ENCODE peak calls at places on chromosomes 4 and X, in four cellular contexts. One of them, this sample, is unnamed.

GRCh38 chr4:43380093-43380492 is 487.6 kb downstream of the GRXCR1 start:
- DNase-seq in lower leg skin: no peak
- DNase-seq in GM23338: peak; percentile 58
- DNase-seq in stimulated activated naive B cell treated with anti-CD40 and anti-IgM and Interleukin-4, amounts not matched to agents 10 μg/mL and 1 μg/mL and 100 μg/mL, for 72 hours: no peak
- DNase-seq in this sample: no peak

GRCh38 chr4:60443796-60444195 is 756.3 kb upstream of the ADGRL3 start:
- DNase-seq in stimulated activated naive B cell treated with anti-CD40 and anti-IgM and Interleukin-4, amounts not matched to agents 10 μg/mL and 1 μg/mL and 100 μg/mL, for 72 hours: no peak
- DNase-seq in lower leg skin: no peak
- DNase-seq in GM23338: no peak
- DNase-seq in this sample: no peak

GRCh38 chr4:109729155-109729562 is 711 bp downstream of the PLA2G12A start:
- DNase-seq in stimulated activated naive B cell treated with anti-CD40 and anti-IgM and Interleukin-4, amounts not matched to agents 10 μg/mL and 1 μg/mL and 100 μg/mL, for 72 hours: no peak
- DNase-seq in lower leg skin: no peak
- DNase-seq in GM23338: peak; percentile 27
- DNase-seq in this sample: no peak

GRCh38 chr4:8595237-8596087 is 2.9 kb downstream of the CPZ start:
- DNase-seq in lower leg skin: no peak
- DNase-seq in stimulated activated naive B cell treated with anti-CD40 and anti-IgM and Interleukin-4, amounts not matched to agents 10 μg/mL and 1 μg/mL and 100 μg/mL, for 72 hours: no peak
- DNase-seq in GM23338: no peak
- DNase-seq in this sample: no peak

GRCh38 chr4:181952478-181952877 is 290.7 kb upstream of the TENM3 start:
- DNase-seq in lower leg skin: no peak
- DNase-seq in stimulated activated naive B cell treated with anti-CD40 and anti-IgM and Interleukin-4, amounts not matched to agents 10 μg/mL and 1 μg/mL and 100 μg/mL, for 72 hours: no peak
- DNase-seq in GM23338: no peak
- DNase-seq in this sample: no peak

GRCh38 chr4:185286571-185286970 is 77.2 kb downstream of the SNX25 start:
- DNase-seq in GM23338: no peak
- DNase-seq in lower leg skin: no peak
- DNase-seq in stimulated activated naive B cell treated with anti-CD40 and anti-IgM and Interleukin-4, amounts not matched to agents 10 μg/mL and 1 μg/mL and 100 μg/mL, for 72 hours: no peak
- DNase-seq in this sample: no peak

GRCh38 chrX:140767646-140768045 is 58.1 kb downstream of the LINC00632 start:
- DNase-seq in lower leg skin: no peak
- DNase-seq in stimulated activated naive B cell treated with anti-CD40 and anti-IgM and Interleukin-4, amounts not matched to agents 10 μg/mL and 1 μg/mL and 100 μg/mL, for 72 hours: no peak
- DNase-seq in GM23338: no peak
- DNase-seq in this sample: no peak

GRCh38 chr4:40586729-40587128 is 42.9 kb downstream of the RBM47 start:
- DNase-seq in stimulated activated naive B cell treated with anti-CD40 and anti-IgM and Interleukin-4, amounts not matched to agents 10 μg/mL and 1 μg/mL and 100 μg/mL, for 72 hours: no peak
- DNase-seq in lower leg skin: no peak
- DNase-seq in GM23338: no peak
- DNase-seq in this sample: no peak

GRCh38 chrX:31124536-31124935 is 52.7 kb upstream of the FTHL17 start:
- DNase-seq in GM23338: no peak
- DNase-seq in stimulated activated naive B cell treated with anti-CD40 and anti-IgM and Interleukin-4, amounts not matched to agents 10 μg/mL and 1 μg/mL and 100 μg/mL, for 72 hours: no peak
- DNase-seq in lower leg skin: no peak
- DNase-seq in this sample: no peak

GRCh38 chrX:115268421-115268820 is 21.1 kb upstream of the LUZP4 start:
- DNase-seq in GM23338: peak; percentile 57
- DNase-seq in stimulated activated naive B cell treated with anti-CD40 and anti-IgM and Interleukin-4, amounts not matched to agents 10 μg/mL and 1 μg/mL and 100 μg/mL, for 72 hours: no peak
- DNase-seq in lower leg skin: no peak
- DNase-seq in this sample: no peak

GRCh38 chrX:108312938-108313337 is 125.3 kb downstream of the COL4A6 start:
- DNase-seq in lower leg skin: peak; percentile 39
- DNase-seq in stimulated activated naive B cell treated with anti-CD40 and anti-IgM and Interleukin-4, amounts not matched to agents 10 μg/mL and 1 μg/mL and 100 μg/mL, for 72 hours: no peak
- DNase-seq in GM23338: peak; percentile 61
- DNase-seq in this sample: no peak

GRCh38 chr4:68490826-68491457 is 43.7 kb downstream of the TMPRSS11E start:
- DNase-seq in GM23338: no peak
- DNase-seq in lower leg skin: no peak
- DNase-seq in stimulated activated naive B cell treated with anti-CD40 and anti-IgM and Interleukin-4, amounts not matched to agents 10 μg/mL and 1 μg/mL and 100 μg/mL, for 72 hours: no peak
- DNase-seq in this sample: no peak

GRCh38 chr4:138184881-138185280 is 57.3 kb downstream of the SLC7A11 start:
- DNase-seq in lower leg skin: no peak
- DNase-seq in GM23338: no peak
- DNase-seq in stimulated activated naive B cell treated with anti-CD40 and anti-IgM and Interleukin-4, amounts not matched to agents 10 μg/mL and 1 μg/mL and 100 μg/mL, for 72 hours: no peak
- DNase-seq in this sample: no peak

GRCh38 chr4:170047774-170048354 is 21.7 kb upstream of the MFAP3L start:
- DNase-seq in GM23338: peak; percentile 79
- DNase-seq in stimulated activated naive B cell treated with anti-CD40 and anti-IgM and Interleukin-4, amounts not matched to agents 10 μg/mL and 1 μg/mL and 100 μg/mL, for 72 hours: no peak
- DNase-seq in lower leg skin: peak; percentile 31
- DNase-seq in this sample: no peak

GRCh38 chr4:108700358-108700757 is 50.0 kb downstream of the OSTC start:
- DNase-seq in stimulated activated naive B cell treated with anti-CD40 and anti-IgM and Interleukin-4, amounts not matched to agents 10 μg/mL and 1 μg/mL and 100 μg/mL, for 72 hours: no peak
- DNase-seq in GM23338: no peak
- DNase-seq in lower leg skin: no peak
- DNase-seq in this sample: no peak

GRCh38 chr4:85486425-85487101 is 11.6 kb downstream of the ARHGAP24 start:
- DNase-seq in GM23338: no peak
- DNase-seq in stimulated activated naive B cell treated with anti-CD40 and anti-IgM and Interleukin-4, amounts not matched to agents 10 μg/mL and 1 μg/mL and 100 μg/mL, for 72 hours: no peak
- DNase-seq in lower leg skin: no peak
- DNase-seq in this sample: no peak

GRCh38 chr4:152680988-152681731 is 1.4 kb upstream of the TMEM154 start:
- DNase-seq in GM23338: no peak
- DNase-seq in stimulated activated naive B cell treated with anti-CD40 and anti-IgM and Interleukin-4, amounts not matched to agents 10 μg/mL and 1 μg/mL and 100 μg/mL, for 72 hours: no peak
- DNase-seq in lower leg skin: no peak
- DNase-seq in this sample: no peak

GRCh38 chr4:176358083-176358469 is 38.3 kb downstream of the SPCS3 start:
- DNase-seq in stimulated activated naive B cell treated with anti-CD40 and anti-IgM and Interleukin-4, amounts not matched to agents 10 μg/mL and 1 μg/mL and 100 μg/mL, for 72 hours: no peak
- DNase-seq in lower leg skin: no peak
- DNase-seq in GM23338: no peak
- DNase-seq in this sample: no peak

GRCh38 chr4:153748378-153748777 is 11.4 kb downstream of the RNF175 start:
- DNase-seq in stimulated activated naive B cell treated with anti-CD40 and anti-IgM and Interleukin-4, amounts not matched to agents 10 μg/mL and 1 μg/mL and 100 μg/mL, for 72 hours: no peak
- DNase-seq in GM23338: no peak
- DNase-seq in lower leg skin: peak; percentile 78
- DNase-seq in this sample: peak; percentile 23

GRCh38 chr4:84648863-84649647 is 66.1 kb downstream of the CDS1 start:
- DNase-seq in GM23338: no peak
- DNase-seq in stimulated activated naive B cell treated with anti-CD40 and anti-IgM and Interleukin-4, amounts not matched to agents 10 μg/mL and 1 μg/mL and 100 μg/mL, for 72 hours: no peak
- DNase-seq in lower leg skin: no peak
- DNase-seq in this sample: no peak

GRCh38 chr4:7155611-7156071 is 36.7 kb upstream of the SORCS2 start:
- DNase-seq in GM23338: no peak
- DNase-seq in stimulated activated naive B cell treated with anti-CD40 and anti-IgM and Interleukin-4, amounts not matched to agents 10 μg/mL and 1 μg/mL and 100 μg/mL, for 72 hours: no peak
- DNase-seq in lower leg skin: no peak
- DNase-seq in this sample: no peak

GRCh38 chrX:47176101-47176740 is 17.4 kb upstream of the UBA1 start:
- DNase-seq in GM23338: no peak
- DNase-seq in lower leg skin: no peak
- DNase-seq in stimulated activated naive B cell treated with anti-CD40 and anti-IgM and Interleukin-4, amounts not matched to agents 10 μg/mL and 1 μg/mL and 100 μg/mL, for 72 hours: no peak
- DNase-seq in this sample: no peak

GRCh38 chrX:23634181-23634580 is 33.1 kb upstream of the PRDX4 start:
- DNase-seq in lower leg skin: no peak
- DNase-seq in stimulated activated naive B cell treated with anti-CD40 and anti-IgM and Interleukin-4, amounts not matched to agents 10 μg/mL and 1 μg/mL and 100 μg/mL, for 72 hours: no peak
- DNase-seq in GM23338: no peak
- DNase-seq in this sample: no peak

GRCh38 chrX:130109429-130110378 is 593 bp downstream of the ELF4 start:
- DNase-seq in stimulated activated naive B cell treated with anti-CD40 and anti-IgM and Interleukin-4, amounts not matched to agents 10 μg/mL and 1 μg/mL and 100 μg/mL, for 72 hours: no peak
- DNase-seq in lower leg skin: no peak
- DNase-seq in GM23338: peak; percentile 41
- DNase-seq in this sample: no peak

GRCh38 chr4:20288846-20289512 is 37.3 kb downstream of the SLIT2 start:
- DNase-seq in stimulated activated naive B cell treated with anti-CD40 and anti-IgM and Interleukin-4, amounts not matched to agents 10 μg/mL and 1 μg/mL and 100 μg/mL, for 72 hours: no peak
- DNase-seq in GM23338: no peak
- DNase-seq in lower leg skin: no peak
- DNase-seq in this sample: no peak

GRCh38 chr4:138053601-138054322 is 188.4 kb downstream of the SLC7A11 start:
- DNase-seq in GM23338: no peak
- DNase-seq in stimulated activated naive B cell treated with anti-CD40 and anti-IgM and Interleukin-4, amounts not matched to agents 10 μg/mL and 1 μg/mL and 100 μg/mL, for 72 hours: no peak
- DNase-seq in lower leg skin: no peak
- DNase-seq in this sample: peak; percentile 13

GRCh38 chrX:119427024-119427794 is 28.1 kb downstream of the SLC25A43 start:
- DNase-seq in lower leg skin: no peak
- DNase-seq in stimulated activated naive B cell treated with anti-CD40 and anti-IgM and Interleukin-4, amounts not matched to agents 10 μg/mL and 1 μg/mL and 100 μg/mL, for 72 hours: peak; percentile 29
- DNase-seq in GM23338: peak; percentile 10
- DNase-seq in this sample: no peak

This sample was measured in thoracic aorta.